ENCODE peak calls at places on chromosome 19, in seven cellular contexts. O is mucosa of descending colon, E is psoas muscle, G is prostate gland, U is cardiac muscle cell, J is adrenal gland, R is WERI-Rb-1. Z is an unnamed sample. For H3K9me3, the result is how much of the 10 kb centered on the place peaks cover.

GRCh38 chr19:29758863-29759262 is 43.8 kb upstream of the C19orf12 start:
- DNase-seq in U (no peak), J (no peak), E (no peak), R (no peak), G (no peak), O (no peak), Z (no peak)

GRCh38 chr19:12777217-12778019 is 2.1 kb upstream of the HOOK2 start:
- DNase-seq in R (peak), E (peak), U (peak), G (peak), J (peak), O (peak), Z (peak)

GRCh38 chr19:10508707-10509106 is 5.6 kb upstream of the KEAP1 start:
- DNase-seq in J (no peak), E (no peak), R (no peak), U (no peak), G (no peak), O (no peak), Z (no peak)

GRCh38 chr19:12769689-12770088 is 5.7 kb downstream of the HOOK2 start:
- DNase-seq in U (peak), R (peak), O (peak), E (no peak), J (no peak), G (no peak), Z (peak)

GRCh38 chr19:5122121-5122400 is 153.1 kb downstream of the KDM4B start:
- DNase-seq in O (no peak), G (no peak), U (no peak), J (no peak), R (no peak), E (no peak), Z (no peak)

GRCh38 chr19:16325671-16326400 is 1.2 kb downstream of the KLF2 start:
- DNase-seq in J (peak), G (no peak), E (peak), O (peak), R (peak), U (peak), Z (peak)

GRCh38 chr19:47351545-47351944 is 2.4 kb downstream of the DHX34 start:
- DNase-seq in R (no peak), J (no peak), G (no peak), U (peak), E (no peak), O (no peak), Z (no peak)

GRCh38 chr19:19336597-19336996 is 16.0 kb downstream of the MAU2 start:
- DNase-seq in U (no peak), J (no peak), O (no peak), G (no peak), R (no peak), E (no peak), Z (no peak)

GRCh38 chr19:13526552-13526951 is 20.3 kb upstream of the CACNA1A start:
- DNase-seq in R (no peak), O (no peak), U (peak), G (no peak), E (no peak), J (no peak), Z (no peak)

GRCh38 chr19:23381114-23381513 is 14.2 kb downstream of the ZNF91 start:
- DNase-seq in R (no peak), E (no peak), U (no peak), G (no peak), O (no peak), J (no peak), Z (no peak)

GRCh38 chr19:23384858-23385257 is 10.4 kb downstream of the ZNF91 start:
- DNase-seq in E (no peak), R (no peak), J (no peak), O (no peak), U (no peak), G (no peak), Z (no peak)

GRCh38 chr19:23385404-23385803 is 9.9 kb downstream of the ZNF91 start:
- DNase-seq in J (no peak), O (no peak), E (no peak), G (no peak), U (no peak), R (no peak), Z (no peak)

GRCh38 chr19:23382955-23383354 is 12.3 kb downstream of the ZNF91 start:
- DNase-seq in J (no peak), O (no peak), E (no peak), R (no peak), G (no peak), U (no peak), Z (no peak)

DNA sequence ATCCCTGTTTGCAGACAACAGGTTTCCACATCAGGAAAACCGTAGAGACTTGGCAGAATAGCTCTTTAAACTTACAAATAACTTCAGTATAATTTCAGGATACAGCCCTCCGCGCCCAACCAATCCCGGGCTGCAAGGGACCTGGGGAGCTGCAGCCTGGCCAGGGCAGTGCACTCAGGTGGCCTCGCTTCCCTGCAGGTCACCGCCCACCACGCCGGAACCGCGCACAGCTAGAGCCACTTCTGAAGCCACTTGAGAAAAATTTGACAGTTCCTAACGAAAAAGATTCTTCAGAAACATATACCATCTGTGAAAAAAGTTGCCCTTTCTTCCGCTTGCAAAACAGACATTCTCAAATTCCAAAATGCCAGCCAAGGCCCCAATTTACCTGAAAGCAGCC is 11.1 kb downstream of the ZNF91 start:
- DNase-seq in R (no peak), G (no peak), U (no peak), E (no peak), J (no peak), O (no peak), Z (no peak)
- H3K9me3 ChIP-seq in R (under half), G (under half), U (under half), E (half or more), J (under half), O (half or more), Z (under half)

GRCh38 chr19:37951816-37952210 is 44.8 kb downstream of the SIPA1L3 start:
- DNase-seq in E (no peak), U (no peak), G (no peak), J (no peak), O (no peak), R (no peak), Z (no peak)

GRCh38 chr19:37955986-37956385 is 49.0 kb downstream of the SIPA1L3 start:
- DNase-seq in J (no peak), E (no peak), O (no peak), G (no peak), R (no peak), U (no peak), Z (no peak)

GRCh38 chr19:37953125-37953524 is 46.1 kb downstream of the SIPA1L3 start:
- DNase-seq in O (no peak), G (no peak), E (no peak), J (no peak), R (no peak), U (no peak), Z (no peak)

GRCh38 chr19:37954421-37954874 is 47.4 kb downstream of the SIPA1L3 start:
- DNase-seq in G (no peak), R (peak), J (no peak), U (peak), E (no peak), O (no peak), Z (no peak)

DNA sequence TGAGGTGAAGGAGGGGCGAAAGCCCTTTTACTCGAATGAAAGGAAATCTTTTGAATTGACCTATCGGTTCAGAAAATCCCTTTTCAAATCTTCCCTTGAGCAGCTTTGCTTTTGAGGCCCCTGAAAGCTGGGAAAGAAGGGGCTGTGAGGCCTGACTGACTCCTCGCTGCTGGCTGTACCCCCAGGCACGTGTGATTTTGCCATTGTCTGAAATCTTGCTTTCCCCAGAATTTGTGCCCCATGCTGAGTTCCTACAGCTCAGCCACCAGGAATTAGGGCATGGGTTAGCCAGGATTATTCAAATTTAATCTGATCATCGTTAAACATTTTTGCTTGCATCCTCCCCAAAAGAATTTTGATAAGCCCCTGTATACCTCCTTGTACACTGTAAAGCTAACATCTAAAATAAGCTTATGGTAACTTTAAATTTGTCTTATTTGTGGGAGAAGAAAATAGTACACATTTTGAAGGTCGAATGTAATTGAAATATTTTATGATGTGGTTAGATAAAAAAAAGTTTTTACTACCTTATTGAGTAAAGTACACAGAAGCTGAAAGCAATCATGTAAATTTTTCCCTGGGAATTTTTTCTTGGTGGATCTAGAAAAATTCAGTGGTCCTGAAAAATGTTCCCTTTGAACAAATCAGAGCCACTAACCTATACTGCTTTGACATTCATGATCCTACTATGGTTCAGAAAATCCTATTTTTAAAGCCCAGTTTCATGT is 46.7 kb downstream of the SIPA1L3 start:
- DNase-seq in O (no peak), E (no peak), G (no peak), R (peak), U (no peak), J (no peak), Z (no peak)
- H3K9me3 ChIP-seq in O (under half), E (under half), G (under half), R (under half), U (under half), J (under half), Z (under half)

GRCh38 chr19:9324584-9324962 is 594 bp downstream of the ZNF559 start:
- DNase-seq in G (no peak), O (no peak), U (no peak), J (no peak), R (no peak), E (no peak), Z (no peak)

GRCh38 chr19:9323919-9324583 is at the start of gene ZNF559:
- DNase-seq in G (peak), J (peak), E (peak), O (peak), R (peak), U (peak), Z (peak)

DNA sequence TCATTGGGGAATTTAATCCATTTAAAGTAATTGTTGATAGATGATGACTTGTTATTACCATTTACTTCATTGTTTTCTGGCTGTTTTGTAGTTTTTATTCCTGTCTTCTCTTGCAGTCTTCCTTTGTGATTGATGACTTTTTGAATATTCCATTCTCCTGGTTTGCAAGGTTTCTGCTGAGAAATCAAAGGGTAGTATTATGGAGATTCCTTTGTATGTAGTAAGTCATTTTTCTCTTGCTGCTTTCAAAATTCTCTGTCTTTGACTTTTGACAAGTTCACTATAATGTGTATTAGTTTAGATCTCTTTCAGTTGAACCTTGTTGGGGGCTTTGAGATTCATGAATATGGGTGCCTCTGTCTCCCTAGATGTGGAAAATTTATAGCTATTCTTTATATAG is 6.0 kb downstream of the ZNF559 start:
- DNase-seq in G (no peak), U (no peak), O (no peak), E (no peak), J (no peak), R (no peak), Z (no peak)
- H3K9me3 ChIP-seq in G (under half), U (under half), O (half or more), E (half or more), J (under half), R (under half), Z (under half)

DNA sequence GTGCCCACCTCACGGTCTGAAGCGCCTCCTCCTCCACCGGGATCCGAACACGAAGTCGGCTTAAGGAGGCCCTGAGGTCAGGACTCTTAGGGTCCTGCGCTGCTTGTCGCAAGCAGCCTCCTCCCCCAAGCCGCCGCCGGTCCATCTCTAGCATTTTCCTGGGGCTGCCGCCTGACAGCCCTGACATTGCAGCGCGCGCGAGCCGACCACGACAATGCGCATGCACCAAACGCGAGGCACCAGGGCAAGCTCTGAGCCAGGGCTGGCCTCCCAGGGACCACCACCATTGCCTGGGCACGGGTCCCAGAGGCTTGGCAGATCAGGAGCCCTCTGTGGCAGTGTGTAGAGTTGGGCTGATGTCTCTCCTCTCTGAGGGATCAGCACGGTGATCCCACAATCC is 63.8 kb upstream of the ZNF420 start:
- DNase-seq in R (no peak), O (no peak), G (no peak), E (no peak), J (no peak), U (no peak), Z (no peak)
- H3K9me3 ChIP-seq in R (under half), O (half or more), G (under half), E (under half), J (under half), U (under half), Z (under half)

GRCh38 chr19:21439372-21439771 is 42.4 kb downstream of the ZNF493 start:
- DNase-seq in U (no peak), E (no peak), R (no peak), O (no peak), J (no peak), G (peak), Z (no peak)
- H3K9me3 ChIP-seq in U (under half), E (under half), R (under half), O (under half), J (under half), G (under half), Z (under half)

GRCh38 chr19:31894451-31894850 is 451.0 kb upstream of the ZNF507 start:
- DNase-seq in E (no peak), O (no peak), G (no peak), R (no peak), J (no peak), U (no peak), Z (no peak)
- H3K9me3 ChIP-seq in E (under half), O (under half), G (under half), R (under half), J (under half), U (under half), Z (under half)

GRCh38 chr19:24004166-24004565 is 82.8 kb upstream of the ZNF254 start:
- DNase-seq in J (no peak), G (no peak), U (no peak), R (no peak), E (no peak), O (no peak), Z (no peak)
- H3K9me3 ChIP-seq in J (under half), G (under half), U (under half), R (under half), E (under half), O (under half), Z (under half)